ENCODE peak calls at places on chromosome 4, in four cellular contexts. One of them, this sample, is unnamed.

GRCh38 chr4:139869810-139870209 is 204.2 kb downstream of the MGST2 start:
- DNase-seq in activated CD8-positive, alpha-beta T cell treated with anti-CD3 and anti-CD28 coated beads for 36 hours: no peak
- DNase-seq in C1 segment of cervical spinal cord: no peak
- DNase-seq in cardiac septum: no peak
- DNase-seq in this sample: no peak

GRCh38 chr4:89303177-89303576 is 4.4 kb downstream of the GPRIN3 start:
- DNase-seq in cardiac septum: no peak
- DNase-seq in activated CD8-positive, alpha-beta T cell treated with anti-CD3 and anti-CD28 coated beads for 36 hours: peak; percentile 72
- DNase-seq in C1 segment of cervical spinal cord: no peak
- DNase-seq in this sample: peak; percentile 80

GRCh38 chr4:122104184-122104583 is 47.9 kb upstream of the BLTP1 start:
- DNase-seq in activated CD8-positive, alpha-beta T cell treated with anti-CD3 and anti-CD28 coated beads for 36 hours: no peak
- DNase-seq in cardiac septum: no peak
- DNase-seq in C1 segment of cervical spinal cord: no peak
- DNase-seq in this sample: no peak

GRCh38 chr4:1296324-1297022 is 6.8 kb downstream of the MAEA start:
- DNase-seq in activated CD8-positive, alpha-beta T cell treated with anti-CD3 and anti-CD28 coated beads for 36 hours: no peak
- DNase-seq in cardiac septum: no peak
- DNase-seq in C1 segment of cervical spinal cord: no peak
- DNase-seq in this sample: no peak

GRCh38 chr4:101284546-101284945 is 62.8 kb downstream of the PPP3CA start:
- DNase-seq in C1 segment of cervical spinal cord: no peak
- DNase-seq in activated CD8-positive, alpha-beta T cell treated with anti-CD3 and anti-CD28 coated beads for 36 hours: no peak
- DNase-seq in cardiac septum: no peak
- DNase-seq in this sample: no peak

GRCh38 chr4:1218892-1219552 is 29.9 kb downstream of the CTBP1 start:
- DNase-seq in cardiac septum: no peak
- DNase-seq in activated CD8-positive, alpha-beta T cell treated with anti-CD3 and anti-CD28 coated beads for 36 hours: no peak
- DNase-seq in C1 segment of cervical spinal cord: no peak
- DNase-seq in this sample: no peak

GRCh38 chr4:153138736-153139135 is 65.5 kb upstream of the TRIM2 start:
- DNase-seq in C1 segment of cervical spinal cord: no peak
- DNase-seq in cardiac septum: no peak
- DNase-seq in activated CD8-positive, alpha-beta T cell treated with anti-CD3 and anti-CD28 coated beads for 36 hours: no peak
- DNase-seq in this sample: no peak

GRCh38 chr4:94488667-94489066 is 36.9 kb downstream of the PDLIM5 start:
- DNase-seq in cardiac septum: no peak
- DNase-seq in activated CD8-positive, alpha-beta T cell treated with anti-CD3 and anti-CD28 coated beads for 36 hours: no peak
- DNase-seq in C1 segment of cervical spinal cord: no peak
- DNase-seq in this sample: no peak

GRCh38 chr4:772118-772517 is 53.8 kb downstream of the CPLX1 start:
- DNase-seq in activated CD8-positive, alpha-beta T cell treated with anti-CD3 and anti-CD28 coated beads for 36 hours: no peak
- DNase-seq in cardiac septum: no peak
- DNase-seq in C1 segment of cervical spinal cord: no peak
- DNase-seq in this sample: no peak

GRCh38 chr4:96784336-96784735 is 944.4 kb downstream of the PDHA2 start:
- DNase-seq in activated CD8-positive, alpha-beta T cell treated with anti-CD3 and anti-CD28 coated beads for 36 hours: no peak
- DNase-seq in C1 segment of cervical spinal cord: no peak
- DNase-seq in cardiac septum: no peak
- DNase-seq in this sample: no peak

GRCh38 chr4:86594559-86595425 is 677 bp downstream of the PTPN13 start:
- DNase-seq in C1 segment of cervical spinal cord: peak; percentile 58
- DNase-seq in cardiac septum: no peak
- DNase-seq in activated CD8-positive, alpha-beta T cell treated with anti-CD3 and anti-CD28 coated beads for 36 hours: peak; percentile 19
- DNase-seq in this sample: peak; percentile 27

GRCh38 chr4:2409381-2409783 is 9.1 kb downstream of the ZFYVE28 start:
- DNase-seq in C1 segment of cervical spinal cord: no peak
- DNase-seq in cardiac septum: no peak
- DNase-seq in activated CD8-positive, alpha-beta T cell treated with anti-CD3 and anti-CD28 coated beads for 36 hours: no peak
- DNase-seq in this sample: no peak

GRCh38 chr4:182807841-182808548 is 109.2 kb downstream of the DCTD start:
- DNase-seq in C1 segment of cervical spinal cord: no peak
- DNase-seq in cardiac septum: no peak
- DNase-seq in activated CD8-positive, alpha-beta T cell treated with anti-CD3 and anti-CD28 coated beads for 36 hours: no peak
- DNase-seq in this sample: no peak

GRCh38 chr4:142194905-142195304 is 558.5 kb downstream of the IL15 start:
- DNase-seq in cardiac septum: no peak
- DNase-seq in C1 segment of cervical spinal cord: no peak
- DNase-seq in activated CD8-positive, alpha-beta T cell treated with anti-CD3 and anti-CD28 coated beads for 36 hours: no peak
- DNase-seq in this sample: no peak

This sample was measured in activated CD4-positive, alpha-beta memory T cell treated with anti-CD3 and anti-CD28 coated beads for 36 hours.